ENCODE peak calls at places on chromosomes 12 and 14, in eight cellular contexts. J is pancreas; M is BE2C; Y is HCT116; I is left ventricle myocardium inferior; B is mucosa of descending colon; T is right lobe of liver; A is CD8-positive, alpha-beta T cell. W is an unnamed sample. For H3K36me3, the result is how much of the 10 kb centered on the place peaks cover.

GRCh38 chr14:53613404-53614253 is 343.0 kb downstream of the BMP4 start:
- DNase-seq in A (no peak), M (no peak), Y (peak), J (peak), B (peak), I (no peak), T (peak), W (peak)

GRCh38 chr14:102922490-102923200 is at the start of gene AMN:
- DNase-seq in I (no peak), T (no peak), A (no peak), Y (no peak), B (peak), M (peak), J (no peak), W (peak)

GRCh38 chr14:66509874-66510273 is 1.9 kb downstream of the GPHN start:
- DNase-seq in I (no peak), T (no peak), A (no peak), J (no peak), B (no peak), Y (no peak), M (no peak), W (no peak)

GRCh38 chr12:128069359-128069997 is 197.5 kb upstream of the TMEM132C start:
- DNase-seq in J (no peak), Y (peak), B (peak), I (no peak), A (no peak), M (peak), T (peak), W (no peak)

GRCh38 chr12:58564721-58565120 is 355.6 kb downstream of the LRIG3 start:
- DNase-seq in J (no peak), B (no peak), M (no peak), A (no peak), Y (no peak), I (no peak), T (no peak), W (no peak)

GRCh38 chr12:11059784-11060183 is 2.3 kb downstream of the TAS2R46 start:
- DNase-seq in Y (no peak), A (no peak), I (no peak), B (no peak), J (no peak), M (no peak), T (no peak), W (no peak)

GRCh38 chr14:68506021-68506644 is 286.7 kb downstream of the ZFP36L1 start:
- DNase-seq in M (no peak), A (no peak), Y (no peak), B (no peak), J (no peak), I (no peak), T (no peak), W (peak)

GRCh38 chr12:21677622-21678277 is 20.1 kb upstream of the LDHB start:
- DNase-seq in I (no peak), A (no peak), Y (no peak), T (no peak), J (no peak), B (no peak), M (no peak), W (no peak)

GRCh38 chr14:96698846-96699543 is 98.2 kb upstream of the VRK1 start:
- DNase-seq in A (no peak), Y (no peak), I (no peak), J (no peak), B (no peak), M (no peak), T (no peak), W (no peak)

GRCh38 chr12:102351326-102351725 is 129.0 kb downstream of the IGF1 start:
- DNase-seq in I (no peak), J (no peak), Y (no peak), A (no peak), T (no peak), M (no peak), B (no peak), W (no peak)

GRCh38 chr14:102822311-102822863 is 45.1 kb downstream of the TRAF3 start:
- DNase-seq in B (no peak), M (no peak), I (no peak), A (no peak), J (no peak), Y (no peak), T (no peak), W (no peak)

GRCh38 chr12:123442774-123443173 is 6.3 kb upstream of the RILPL2 start:
- DNase-seq in I (no peak), A (no peak), M (no peak), J (no peak), B (no peak), T (no peak), Y (no peak), W (no peak)

GRCh38 chr14:99252940-99253868 is 18.8 kb downstream of the BCL11B start:
- DNase-seq in Y (no peak), J (no peak), A (no peak), B (peak), I (no peak), M (no peak), T (no peak), W (peak)

GRCh38 chr12:34334953-34335743 is 312.9 kb downstream of the ALG10 start:
- DNase-seq in T (no peak), M (no peak), Y (no peak), I (no peak), J (no peak), A (no peak), B (no peak), W (no peak)

GRCh38 chr12:80019691-80020090 is 79.6 kb upstream of the OTOGL start:
- DNase-seq in B (no peak), A (no peak), T (no peak), Y (no peak), M (no peak), I (no peak), J (no peak), W (no peak)

GRCh38 chr12:108594-108993 is 42.0 kb downstream of the IQSEC3 start:
- DNase-seq in M (peak), I (peak), J (peak), B (peak), T (peak), Y (no peak), A (no peak), W (no peak)

GRCh38 chr12:40431169-40431568 is 206.4 kb downstream of the LRRK2 start:
- DNase-seq in J (no peak), A (no peak), B (no peak), Y (no peak), T (no peak), M (no peak), I (no peak), W (no peak)

GRCh38 chr12:69468237-69469026 is 1.8 kb upstream of the FRS2 start:
- DNase-seq in M (no peak), Y (no peak), A (no peak), J (no peak), I (no peak), T (no peak), B (no peak), W (no peak)

GRCh38 chr12:74537126-74537706 is 419 bp upstream of the ATXN7L3B start:
- DNase-seq in I (no peak), J (no peak), T (no peak), A (no peak), Y (peak), M (no peak), B (no peak), W (no peak)

GRCh38 chr12:124537525-124538193 is 29.8 kb downstream of the NCOR2 start:
- DNase-seq in A (no peak), Y (no peak), I (no peak), B (no peak), J (no peak), M (no peak), T (no peak), W (no peak)

GRCh38 chr12:32171211-32171610 is 64.6 kb downstream of the BICD1 start:
- DNase-seq in B (no peak), I (no peak), Y (no peak), M (no peak), T (no peak), A (no peak), J (no peak), W (no peak)

GRCh38 chr12:128643106-128643651 is 180.6 kb downstream of the SLC15A4 start:
- DNase-seq in I (no peak), B (no peak), J (no peak), Y (no peak), M (no peak), A (no peak), T (no peak), W (no peak)

GRCh38 chr12:12792421-12792820 is 7.0 kb downstream of the APOLD1 start:
- DNase-seq in T (no peak), A (no peak), M (peak), J (no peak), Y (no peak), B (no peak), I (no peak), W (no peak)

GRCh38 chr12:119840617-119841016 is 36.5 kb downstream of the CIT start:
- DNase-seq in T (no peak), M (no peak), J (no peak), A (no peak), Y (no peak), B (no peak), I (no peak), W (no peak)

GRCh38 chr14:100698066-100698465 is 28.6 kb upstream of the DLK1 start:
- DNase-seq in A (no peak), T (no peak), B (no peak), M (no peak), I (no peak), Y (no peak), J (no peak), W (no peak)

GRCh38 chr12:96258451-96258933 is 64.3 kb downstream of the ELK3 start:
- DNase-seq in T (no peak), Y (no peak), B (no peak), I (peak), M (peak), A (no peak), J (peak), W (peak)

GRCh38 chr12:47819544-47819901 is 180 bp downstream of the HDAC7 start:
- DNase-seq in M (no peak), I (no peak), A (no peak), B (no peak), Y (no peak), T (no peak), J (no peak), W (no peak)

GRCh38 chr12:6828671-6829531 is 694 bp downstream of the P3H3 start:
- DNase-seq in A (peak), Y (no peak), I (peak), B (peak), J (peak), M (no peak), T (peak), W (peak)

GRCh38 chr12:77609016-77609415 is 221.7 kb upstream of the NAV3 start:
- DNase-seq in A (no peak), I (no peak), J (no peak), M (no peak), T (no peak), Y (no peak), B (no peak), W (no peak)

GRCh38 chr14:31159682-31160296 is 47.8 kb downstream of the HECTD1 start:
- DNase-seq in I (no peak), J (no peak), T (no peak), M (no peak), B (no peak), A (no peak), Y (peak), W (no peak)

GRCh38 chr14:30889244-30889594 is 14.9 kb downstream of the COCH start:
- DNase-seq in M (no peak), T (no peak), B (no peak), I (no peak), J (no peak), Y (no peak), A (no peak), W (no peak)

GRCh38 chr12:131047789-131048610 is 94.3 kb downstream of the ADGRD1 start:
- DNase-seq in M (no peak), T (no peak), B (no peak), J (no peak), I (peak), Y (no peak), A (no peak), W (peak)

GRCh38 chr12:95343461-95344230 is 126.0 kb downstream of the VEZT start:
- DNase-seq in J (no peak), Y (no peak), T (no peak), M (no peak), B (no peak), I (no peak), A (no peak), W (no peak)

GRCh38 chr12:107948675-107949074 is 174.2 kb downstream of the ASCL4 start:
- DNase-seq in T (no peak), B (no peak), Y (no peak), I (no peak), J (no peak), A (no peak), M (no peak), W (no peak)

DNA sequence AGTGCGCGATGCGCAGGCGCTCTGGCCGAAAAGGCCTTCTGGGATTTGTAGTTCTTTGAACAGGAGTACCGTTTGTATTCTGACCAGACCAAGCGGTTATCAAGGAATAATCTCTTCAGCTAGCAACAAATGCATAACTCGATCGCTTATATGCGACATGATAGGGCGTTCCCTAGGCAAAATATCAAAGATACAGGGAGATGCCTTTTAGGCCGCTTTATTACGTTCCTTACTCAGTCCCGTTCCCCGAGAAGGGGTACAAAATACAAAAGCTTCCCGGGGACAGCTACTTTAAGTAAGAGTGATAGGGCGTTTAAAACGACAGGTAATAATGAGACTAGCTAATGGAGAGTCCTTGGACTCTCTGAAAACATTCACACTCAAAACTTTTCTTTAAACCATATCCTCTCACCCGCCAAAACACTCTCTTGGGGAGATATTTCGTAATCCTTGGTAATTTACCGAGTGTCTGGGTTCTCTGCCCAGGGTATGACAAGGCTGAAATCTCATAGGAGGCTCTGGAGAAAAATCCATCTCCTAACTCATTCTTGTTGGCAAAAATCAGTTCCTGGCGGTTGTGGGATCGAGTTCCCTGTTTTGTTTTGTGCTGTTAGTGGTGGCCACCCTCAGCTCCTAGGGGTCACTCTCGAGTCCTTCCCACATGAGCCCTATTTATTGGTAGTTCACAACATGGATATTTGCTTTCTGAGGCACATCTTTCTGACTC is 412 bp upstream of the SNW1 start:
- DNase-seq in Y (no peak), B (no peak), A (no peak), T (peak), I (peak), J (peak), M (peak), W (no peak)
- TF ChIP-seq CTCF in Y (peak), B (no peak), A (no peak), T (peak), I (peak), J (no peak), M (peak), W (no peak)

DNA sequence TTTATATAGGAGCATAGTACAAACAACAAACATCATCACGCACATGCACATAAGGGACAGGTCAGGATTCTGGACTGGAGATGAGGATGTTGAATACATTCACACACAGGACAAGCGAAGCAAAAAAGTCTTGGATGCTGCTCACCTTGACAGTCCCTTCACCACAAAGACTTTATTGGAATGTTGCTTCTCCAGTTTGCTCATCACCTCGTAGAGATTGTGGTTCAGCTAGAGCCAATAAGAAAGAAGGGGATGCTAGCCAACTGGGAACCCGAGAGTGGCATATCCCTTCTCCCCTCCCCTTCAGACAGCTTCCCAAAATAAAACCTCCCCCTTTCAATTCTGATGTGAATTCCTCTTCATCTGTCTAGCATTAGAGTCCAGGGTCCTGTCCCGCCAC is 25.4 kb upstream of the SMAGP start:
- DNase-seq in A (no peak), I (no peak), Y (no peak), T (no peak), B (no peak), J (no peak), M (no peak), W (no peak)
- H3K36me3 ChIP-seq in A (under half), I (under half), Y (under half), T (under half), B (under half), J (under half), M (under half), W (under half)

DNA sequence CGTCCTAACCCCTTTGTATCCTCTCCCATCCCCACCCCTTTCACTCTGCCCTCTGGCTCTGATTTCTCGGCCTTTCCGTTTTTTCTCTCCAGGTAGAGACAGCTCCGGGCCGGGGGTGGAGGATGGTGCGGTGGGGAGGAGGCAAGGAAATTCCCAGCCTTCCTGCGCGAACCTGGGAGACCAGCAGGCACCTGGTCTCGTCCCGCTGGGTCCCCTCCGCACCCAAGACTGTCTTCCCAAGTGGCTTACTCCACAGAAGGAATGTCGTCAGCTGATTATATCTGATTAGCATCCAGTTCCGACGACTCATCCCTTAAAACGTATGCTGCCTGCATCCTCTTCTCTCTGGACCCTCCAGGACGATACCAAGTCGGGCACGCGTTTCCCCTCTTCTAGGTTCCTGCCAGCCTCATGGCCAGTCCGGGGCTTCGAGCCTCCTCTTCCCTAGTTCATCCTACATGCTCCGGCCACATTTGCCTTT is 42.2 kb upstream of the CAPRIN2 start:
- DNase-seq in I (no peak), J (no peak), B (no peak), T (no peak), Y (no peak), A (no peak), M (no peak), W (no peak)
- H3K4me3 ChIP-seq in I (peak), J (peak), B (no peak), T (peak), Y (peak), A (no peak), M (peak), W (peak)

DNA sequence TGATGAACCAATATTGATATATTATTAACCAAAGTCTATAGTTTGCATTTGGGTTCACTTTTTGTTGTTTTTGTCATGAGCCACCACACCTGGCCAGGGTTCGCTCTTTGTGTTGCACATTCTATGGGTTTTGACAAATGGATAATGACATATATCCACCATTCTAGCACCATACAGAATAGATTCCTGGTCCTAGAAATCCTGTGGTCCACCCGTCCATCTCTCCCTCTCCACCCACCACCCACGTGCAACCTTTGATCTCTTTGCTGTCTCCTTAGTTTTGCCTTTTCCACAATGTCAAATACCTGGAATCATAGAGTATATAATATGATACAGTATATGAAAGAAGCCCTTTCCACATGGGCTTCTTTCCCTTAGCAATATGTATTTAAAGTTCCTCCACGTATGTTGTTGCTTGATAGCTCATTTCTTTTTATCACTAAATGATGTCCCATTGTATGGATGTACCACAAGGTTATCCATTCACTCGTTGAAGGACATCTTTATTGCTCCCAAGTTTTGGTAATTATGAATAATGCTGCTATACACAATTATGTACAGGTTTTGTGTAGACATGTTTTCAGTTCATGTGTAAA is 7.4 kb downstream of the RPL6 start:
- DNase-seq in J (no peak), T (no peak), A (no peak), I (no peak), M (no peak), B (no peak), Y (no peak), W (no peak)
- TF ChIP-seq CTCF in J (no peak), T (no peak), A (no peak), I (no peak), M (no peak), B (no peak), Y (no peak), W (no peak)